ENCODE peak calls at places on chromosomes 3 and 15, in six cellular contexts. G is choroid plexus epithelial cell, X is tibial artery, V is GM20000, F is dorsolateral prefrontal cortex, P is epithelial cell of esophagus. I is an unnamed sample.

GRCh38 chr3:194705761-194706160 is 20.1 kb downstream of the FAM43A start:
- DNase-seq in G (no peak), X (no peak), V (no peak), F (no peak), P (no peak), I (no peak)

GRCh38 chr3:54882114-54882833 is 45.6 kb downstream of the LRTM1 start:
- DNase-seq in G (peak), X (no peak), V (no peak), F (no peak), P (peak), I (no peak)

GRCh38 chr3:81445712-81446111 is 315.7 kb downstream of the GBE1 start:
- DNase-seq in G (no peak), X (no peak), V (no peak), F (no peak), P (no peak), I (no peak)

GRCh38 chr3:122930371-122930997 is 97.1 kb downstream of the SEMA5B start:
- DNase-seq in G (no peak), X (no peak), V (no peak), F (no peak), P (no peak), I (no peak)

GRCh38 chr3:71753716-71754609 is at the start of gene GPR27:
- DNase-seq in G (peak), X (no peak), V (peak), F (no peak), P (peak), I (peak)

GRCh38 chr15:64246364-64247189 is 83.8 kb upstream of the PPIB start:
- DNase-seq in G (peak), X (no peak), V (peak), F (no peak), P (peak), I (no peak)

GRCh38 chr3:143443851-143444331 is 324.3 kb downstream of the CHST2 start:
- DNase-seq in G (peak), X (peak), V (no peak), F (no peak), P (peak), I (no peak)

GRCh38 chr15:90596943-90597342 is 67.2 kb downstream of the CRTC3 start:
- DNase-seq in G (no peak), X (no peak), V (no peak), F (peak), P (no peak), I (no peak)

GRCh38 chr3:183818706-183819624 is 6.4 kb downstream of the MAP6D1 start:
- DNase-seq in G (no peak), X (no peak), V (no peak), F (peak), P (no peak), I (no peak)

GRCh38 chr3:174156200-174156599 is 702.9 kb upstream of the NAALADL2 start:
- DNase-seq in G (peak), X (no peak), V (no peak), F (no peak), P (no peak), I (no peak)

GRCh38 chr3:194983620-194984019 is 287.3 kb downstream of the XXYLT1 start:
- DNase-seq in G (no peak), X (no peak), V (no peak), F (no peak), P (no peak), I (no peak)

GRCh38 chr3:73056365-73057150 is 4.9 kb upstream of the EBLN2 start:
- DNase-seq in G (peak), X (no peak), V (no peak), F (no peak), P (peak), I (no peak)
- TF ChIP-seq CTCF in G (peak), X (peak), V (peak), F (peak), P (peak), I (peak)

GRCh38 chr3:37477275-37477674 is 302.9 kb upstream of the LRRFIP2 start:
- DNase-seq in G (no peak), X (no peak), V (no peak), F (no peak), P (no peak), I (no peak)
- TF ChIP-seq CTCF in G (no peak), X (no peak), V (no peak), F (no peak), P (no peak), I (no peak)

GRCh38 chr15:44068346-44068745 is 126.7 kb downstream of the FRMD5 start:
- DNase-seq in G (no peak), X (no peak), V (no peak), F (no peak), P (no peak), I (no peak)

GRCh38 chr15:44069489-44069888 is 125.6 kb downstream of the FRMD5 start:
- DNase-seq in G (no peak), X (no peak), V (no peak), F (no peak), P (no peak), I (no peak)

GRCh38 chr15:44064706-44065105 is 130.4 kb downstream of the FRMD5 start:
- DNase-seq in G (no peak), X (no peak), V (no peak), F (no peak), P (no peak), I (no peak)

GRCh38 chr15:44066211-44066827 is 128.8 kb downstream of the FRMD5 start:
- DNase-seq in G (peak), X (no peak), V (peak), F (no peak), P (peak), I (peak)
- TF ChIP-seq CTCF in G (peak), X (peak), V (peak), F (peak), P (peak), I (peak)

DNA sequence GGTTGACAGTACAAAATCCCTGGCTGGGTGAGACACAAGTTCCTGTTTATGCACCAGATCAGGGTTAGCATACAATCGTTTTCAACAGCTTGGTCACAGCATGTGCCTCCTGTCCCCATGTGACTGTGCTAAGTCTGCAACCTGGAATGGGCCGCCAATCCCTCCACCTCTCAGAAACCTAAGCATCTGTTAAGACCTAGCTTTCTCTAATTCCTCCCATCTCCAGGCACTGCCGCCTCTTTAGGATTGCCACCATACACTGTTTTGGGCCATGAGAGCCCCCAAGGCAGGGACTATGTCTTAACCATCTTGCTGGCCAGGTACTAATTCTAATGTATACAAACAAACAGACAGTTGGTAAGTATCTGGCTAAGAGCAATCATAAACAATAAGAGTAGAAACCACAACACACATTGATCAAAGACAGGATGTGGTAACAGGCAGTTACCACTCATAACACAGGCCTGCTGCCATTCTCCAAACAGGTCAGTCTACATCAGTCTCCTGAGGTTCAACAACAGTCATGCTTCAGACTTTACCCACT is 25.6 kb downstream of the SEC22C start:
- DNase-seq in G (no peak), X (no peak), V (no peak), F (no peak), P (peak), I (no peak)
- TF ChIP-seq CTCF in G (no peak), X (no peak), V (no peak), F (no peak), P (no peak), I (no peak)

I was measured in neural crest cell.